ENCODE peak calls at places on chromosomes 12 and 14, in six cellular contexts. L is ascending aorta, D is body of pancreas, F is left lung, A is GM23338, G is kidney. S is an unnamed sample.

GRCh38 chr14:68638056-68638816 is 154.6 kb downstream of the ZFP36L1 start:
- DNase-seq in L (no peak), D (no peak), F (no peak), A (no peak), G (peak; percentile 46), S (peak; percentile 36)

GRCh38 chr12:132807295-132808222 is 21.1 kb downstream of the GOLGA3 start:
- DNase-seq in L (no peak), D (no peak), F (no peak), A (peak; percentile 33), G (no peak), S (no peak)

GRCh38 chr14:35855886-35856481 is 29.8 kb downstream of the BRMS1L start:
- DNase-seq in L (no peak), D (no peak), F (no peak), A (no peak), G (no peak), S (no peak)

GRCh38 chr14:72825486-72825885 is 68.4 kb downstream of the DPF3 start:
- DNase-seq in L (no peak), D (no peak), F (no peak), A (no peak), G (no peak), S (no peak)

GRCh38 chr12:116880817-116881324 is 370 bp downstream of the HRK start:
- DNase-seq in L (no peak), D (peak; percentile 68), F (no peak), A (peak; percentile 81), G (peak; percentile 73), S (no peak)

GRCh38 chr14:96309128-96309906 is 53.3 kb downstream of the BDKRB1 start:
- DNase-seq in L (no peak), D (peak; percentile 26), F (no peak), A (no peak), G (no peak), S (no peak)

GRCh38 chr14:61663312-61663974 is 31.9 kb upstream of the HIF1A start:
- DNase-seq in L (no peak), D (no peak), F (no peak), A (no peak), G (no peak), S (no peak)

GRCh38 chr12:47990351-47991105 is 13.7 kb downstream of the COL2A1 start:
- DNase-seq in L (no peak), D (no peak), F (no peak), A (no peak), G (peak; percentile 35), S (peak; percentile 39)

GRCh38 chr14:104932676-104933631 is 8.3 kb downstream of the PLD4 start:
- DNase-seq in L (peak; percentile 94), D (peak; percentile 85), F (peak; percentile 82), A (peak; percentile 87), G (peak; percentile 96), S (peak; percentile 93)

GRCh38 chr14:68813318-68813838 is 20.5 kb upstream of the ZFP36L1 start:
- DNase-seq in L (no peak), D (no peak), F (no peak), A (no peak), G (no peak), S (peak; percentile 65)

GRCh38 chr12:121781751-121782615 is 11.5 kb downstream of the RHOF start:
- DNase-seq in L (no peak), D (no peak), F (no peak), A (no peak), G (peak; percentile 80), S (no peak)

GRCh38 chr14:65206448-65207096 is 104.3 kb upstream of the MAX start:
- DNase-seq in L (no peak), D (no peak), F (no peak), A (no peak), G (no peak), S (no peak)

GRCh38 chr14:35332517-35333346 is 40.5 kb downstream of the PSMA6 start:
- DNase-seq in L (no peak), D (no peak), F (peak; percentile 49), A (peak; percentile 19), G (no peak), S (no peak)

GRCh38 chr14:68510201-68510600 is 282.7 kb downstream of the ZFP36L1 start:
- DNase-seq in L (peak; percentile 86), D (peak; percentile 40), F (no peak), A (no peak), G (no peak), S (peak; percentile 87)

GRCh38 chr12:76083246-76083735 is 1.2 kb downstream of the NAP1L1 start:
- DNase-seq in L (no peak), D (no peak), F (no peak), A (no peak), G (no peak), S (no peak)

GRCh38 chr12:1351926-1352325 is 242.5 kb downstream of the FBXL14 start:
- DNase-seq in L (no peak), D (no peak), F (no peak), A (no peak), G (no peak), S (no peak)

GRCh38 chr14:75979641-75980422 is 2.0 kb downstream of the TGFB3 start:
- DNase-seq in L (peak; percentile 77), D (peak; percentile 44), F (peak; percentile 45), A (no peak), G (peak; percentile 72), S (no peak)

GRCh38 chr14:32757568-32757967 is 181.1 kb upstream of the NPAS3 start:
- DNase-seq in L (no peak), D (no peak), F (no peak), A (no peak), G (no peak), S (no peak)

GRCh38 chr12:65155784-65156183 is 13.6 kb upstream of the LEMD3 start:
- DNase-seq in L (no peak), D (no peak), F (no peak), A (no peak), G (no peak), S (no peak)

GRCh38 chr12:57488397-57489156 is 709 bp downstream of the MARS1 start:
- DNase-seq in L (no peak), D (no peak), F (no peak), A (peak; percentile 30), G (no peak), S (no peak)

GRCh38 chr14:69324341-69324931 is 64.5 kb downstream of the GALNT16 start:
- DNase-seq in L (peak; percentile 41), D (no peak), F (no peak), A (no peak), G (no peak), S (peak; percentile 46)

GRCh38 chr14:61695695-61696527 is 598 bp downstream of the HIF1A start:
- DNase-seq in L (peak; percentile 81), D (peak; percentile 67), F (peak; percentile 74), A (peak; percentile 68), G (peak; percentile 93), S (peak; percentile 76)

GRCh38 chr12:76270657-76271358 is 77.4 kb downstream of the BBS10 start:
- DNase-seq in L (no peak), D (no peak), F (no peak), A (no peak), G (no peak), S (no peak)

GRCh38 chr14:24816011-24816928 is 182.3 kb upstream of the GZMB start:
- DNase-seq in L (no peak), D (peak; percentile 81), F (no peak), A (no peak), G (no peak), S (no peak)

GRCh38 chr12:113392988-113393579 is 10.6 kb downstream of the SDS start:
- DNase-seq in L (no peak), D (no peak), F (no peak), A (peak; percentile 92), G (no peak), S (no peak)

GRCh38 chr12:52836042-52836466 is 1.9 kb upstream of the KRT79 start:
- DNase-seq in L (no peak), D (no peak), F (no peak), A (no peak), G (no peak), S (no peak)

GRCh38 chr12:76698316-76698715 is 65.6 kb upstream of the ZDHHC17 start:
- DNase-seq in L (no peak), D (no peak), F (no peak), A (no peak), G (no peak), S (no peak)

GRCh38 chr14:49961270-49962222 is 68.7 kb downstream of the ARF6 start:
- DNase-seq in L (no peak), D (no peak), F (no peak), A (no peak), G (no peak), S (no peak)
- H3K27ac ChIP-seq in L (no peak overlapping the region), D (no peak overlapping the region), F (peak overlapping the region; percentile 33), A (no peak overlapping the region), G (peak overlapping the region; percentile 14), S (peak overlapping the region; percentile 78)

DNA sequence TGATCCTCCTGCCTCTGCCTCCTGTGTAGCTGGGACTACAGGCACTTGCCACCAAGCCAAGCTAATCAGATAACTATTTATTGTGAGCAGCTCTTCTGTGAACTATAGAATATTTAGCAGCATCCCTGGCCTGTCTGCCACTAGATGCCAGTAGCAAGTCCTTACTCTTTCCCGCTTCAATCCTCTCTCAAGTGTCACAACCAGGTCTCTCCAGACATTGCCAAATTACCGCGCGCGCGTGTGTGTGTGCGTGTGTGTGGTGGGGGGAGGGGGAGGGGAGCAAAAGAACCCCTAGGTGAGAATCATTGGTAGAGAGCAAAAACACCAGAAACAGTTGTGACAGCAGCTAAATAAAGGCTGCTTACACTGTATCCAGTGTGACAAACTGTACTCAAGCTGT is 49.9 kb downstream of the PPP2R5E start:
- DNase-seq in L (no peak), D (no peak), F (no peak), A (peak; percentile 61), G (no peak), S (no peak)
- TF ChIP-seq CTCF in L (no peak), D (no peak), F (peak; percentile 15), A (no peak), G (no peak), S (no peak)

GRCh38 chr12:13628067-13628466 is 353.3 kb downstream of the GRIN2B start:
- DNase-seq in L (no peak), D (no peak), F (no peak), A (peak; percentile 12), G (no peak), S (no peak)
- H3K27ac ChIP-seq in L (no peak overlapping the region), D (no peak overlapping the region), F (no peak overlapping the region), A (no peak overlapping the region), G (no peak overlapping the region), S (no peak overlapping the region)

GRCh38 chr12:10749700-10750384 is 26.7 kb upstream of the YBX3 start:
- DNase-seq in L (peak; percentile 92), D (peak; percentile 83), F (peak; percentile 63), A (peak; percentile 93), G (no peak), S (peak; percentile 85)

GRCh38 chr12:10747730-10748129 is 24.6 kb upstream of the YBX3 start:
- DNase-seq in L (no peak), D (no peak), F (no peak), A (no peak), G (no peak), S (no peak)

GRCh38 chr12:10753066-10753465 is 29.9 kb upstream of the YBX3 start:
- DNase-seq in L (no peak), D (no peak), F (no peak), A (no peak), G (no peak), S (no peak)

GRCh38 chr12:10756194-10756593 is 33.1 kb upstream of the YBX3 start:
- DNase-seq in L (no peak), D (no peak), F (no peak), A (no peak), G (no peak), S (no peak)

DNA sequence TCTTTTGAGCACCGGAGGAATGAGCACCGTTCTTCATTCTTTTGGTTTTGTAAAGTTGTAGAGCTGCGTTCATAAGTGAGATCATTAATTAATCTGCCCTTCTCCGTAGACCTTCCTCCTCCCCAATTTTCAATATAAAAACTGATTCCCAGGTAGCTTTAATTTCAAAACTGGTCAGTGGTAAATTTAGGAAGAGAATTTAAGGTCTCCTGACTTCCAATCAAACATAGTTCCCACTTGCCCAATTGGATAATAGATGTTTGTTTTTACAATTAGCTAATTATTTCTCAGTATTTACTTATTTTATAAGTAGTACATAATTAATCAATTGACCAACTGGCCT is 27.2 kb upstream of the YBX3 start:
- DNase-seq in L (no peak), D (no peak), F (no peak), A (no peak), G (no peak), S (no peak)
- TF ChIP-seq CTCF in L (no peak), D (no peak), F (no peak), A (no peak), G (no peak), S (no peak)

S was measured in suprapubic skin.